ENCODE peak calls at places on chromosomes 5 and 9, in ten cellular contexts. K is T follicular helper cell; D is LHCN-M2; B is kidney tubule cell; F is transverse colon; X is bronchial epithelial cell; E is neural crest cell; I is activated T-cell treated with anti-CD3 and anti-CD28 coated beads, Interleukin-2, amount 50 U/mL, for 24 hours; U is A549; V is NCI-H1105. O is an unnamed sample.

GRCh38 chr5:91484662-91485061 is 101.5 kb upstream of the ARRDC3 start:
- DNase-seq in X (no peak), F (no peak), I (no peak), E (no peak), K (no peak), D (no peak), U (peak), B (no peak), V (no peak), O (no peak)

GRCh38 chr9:104329245-104329644 is 174.8 kb upstream of the OR13F1 start:
- DNase-seq in F (no peak), V (no peak), D (no peak), I (no peak), X (no peak), E (no peak), B (no peak), U (no peak), K (no peak), O (no peak)

GRCh38 chr9:107266624-107267369 is 16.3 kb upstream of the RAD23B start:
- DNase-seq in F (no peak), V (no peak), I (no peak), B (no peak), D (no peak), E (no peak), X (no peak), K (no peak), U (no peak), O (no peak)

GRCh38 chr5:55600536-55601208 is 65.9 kb upstream of the PLPP1 start:
- DNase-seq in X (no peak), E (no peak), B (no peak), U (peak), F (no peak), K (no peak), D (peak), I (no peak), V (no peak), O (peak)

GRCh38 chr9:137240321-137240840 is 706 bp upstream of the TUBB4B start:
- DNase-seq in X (peak), E (no peak), F (peak), D (peak), B (peak), I (no peak), V (no peak), K (peak), U (peak), O (peak)

GRCh38 chr5:33772276-33772990 is 119.4 kb downstream of the ADAMTS12 start:
- DNase-seq in B (peak), I (no peak), V (no peak), K (no peak), F (no peak), U (no peak), E (no peak), X (peak), D (peak), O (no peak)

GRCh38 chr9:5459289-5459829 is 9.0 kb downstream of the CD274 start:
- DNase-seq in I (peak), X (peak), D (peak), K (no peak), U (no peak), E (no peak), V (no peak), F (no peak), B (peak), O (no peak)

GRCh38 chr5:76522103-76522942 is 100.9 kb downstream of the F2RL2 start:
- DNase-seq in U (no peak), D (no peak), B (peak), I (no peak), X (no peak), F (no peak), E (no peak), K (no peak), V (no peak), O (no peak)

GRCh38 chr9:18149457-18150011 is 324.4 kb upstream of the ADAMTSL1 start:
- DNase-seq in D (no peak), E (no peak), K (no peak), F (no peak), U (no peak), V (no peak), B (peak), X (no peak), I (no peak), O (no peak)

GRCh38 chr5:77360381-77360780 is 131.7 kb downstream of the WDR41 start:
- DNase-seq in D (no peak), F (no peak), E (no peak), U (no peak), X (no peak), K (no peak), B (no peak), I (no peak), V (no peak), O (no peak)

GRCh38 chr9:133274236-133275104 is 531 bp downstream of the ABO start:
- DNase-seq in X (no peak), K (no peak), D (no peak), E (no peak), B (peak), I (no peak), U (no peak), V (no peak), F (no peak), O (no peak)

GRCh38 chr5:6333182-6333905 is 45.0 kb downstream of the MED10 start:
- DNase-seq in D (no peak), E (no peak), V (no peak), B (no peak), K (no peak), F (no peak), I (no peak), U (no peak), X (no peak), O (no peak)

GRCh38 chr5:76724871-76725270 is 8.9 kb downstream of the F2R start:
- DNase-seq in K (no peak), E (no peak), V (no peak), B (peak), I (no peak), U (peak), D (peak), F (no peak), X (peak), O (no peak)

GRCh38 chr9:137975527-137975913 is 97.9 kb downstream of the CACNA1B start:
- DNase-seq in K (no peak), B (no peak), V (no peak), I (peak), D (no peak), X (no peak), F (no peak), E (no peak), U (no peak), O (no peak)

GRCh38 chr5:41637869-41638268 is 127.5 kb upstream of the PLCXD3 start:
- DNase-seq in U (peak), V (no peak), E (no peak), B (no peak), X (no peak), I (no peak), F (no peak), D (peak), K (no peak), O (peak)

GRCh38 chr5:126400621-126401251 is 22.5 kb upstream of the GRAMD2B start:
- DNase-seq in U (no peak), B (no peak), K (no peak), D (no peak), E (no peak), V (no peak), I (no peak), X (no peak), F (no peak), O (no peak)

GRCh38 chr5:32908646-32909045 is 197.5 kb downstream of the NPR3 start:
- DNase-seq in U (no peak), B (no peak), X (no peak), E (no peak), I (no peak), F (no peak), D (no peak), K (no peak), V (no peak), O (no peak)

GRCh38 chr5:38793099-38793498 is 52.7 kb upstream of the OSMR start:
- DNase-seq in D (no peak), F (no peak), I (no peak), U (no peak), X (no peak), K (no peak), E (no peak), V (peak), B (no peak), O (no peak)

O was measured in Jurkat, Clone E6-1.